ENCODE peak calls at places on chromosome 2, in eight cellular contexts. O is body of pancreas; K is left lung; R is GM23338; V is tibial artery; F is CD8-positive, alpha-beta memory T cell; L is CD4-positive, alpha-beta memory T cell; E is cardiac muscle cell. P is an unnamed sample. For H3K36me3 and H3K4me1, the result is how much of the 10 kb centered on the place peaks cover.

GRCh38 chr2:11395389-11395788 is 51.0 kb upstream of the ROCK2 start:
- DNase-seq in O (no peak), F (no peak), E (no peak), K (no peak), R (no peak), L (no peak), V (peak), P (no peak)

GRCh38 chr2:240789501-240790369 is 30.3 kb downstream of the KIF1A start:
- DNase-seq in V (no peak), K (peak), F (no peak), L (no peak), O (no peak), R (no peak), E (no peak), P (no peak)

GRCh38 chr2:29462293-29462692 is 347.1 kb downstream of the CLIP4 start:
- DNase-seq in V (no peak), F (no peak), K (no peak), L (no peak), R (no peak), E (peak), O (no peak), P (no peak)

GRCh38 chr2:169069341-169069740 is at the start of gene DHRS9:
- DNase-seq in F (no peak), K (peak), V (no peak), E (peak), R (no peak), L (no peak), O (peak), P (no peak)

GRCh38 chr2:65742977-65743376 is 310.6 kb upstream of the SPRED2 start:
- DNase-seq in R (no peak), O (no peak), K (no peak), L (no peak), F (no peak), E (no peak), V (no peak), P (no peak)

GRCh38 chr2:239349448-239350135 is 51.2 kb downstream of the HDAC4 start:
- DNase-seq in E (no peak), R (no peak), L (no peak), V (no peak), F (no peak), K (no peak), O (no peak), P (no peak)

GRCh38 chr2:239693330-239693729 is 292.5 kb upstream of the HDAC4 start:
- DNase-seq in F (no peak), K (no peak), E (no peak), V (peak), L (no peak), O (no peak), R (no peak), P (no peak)

GRCh38 chr2:111643761-111644160 is 240.2 kb downstream of the ANAPC1 start:
- DNase-seq in L (no peak), O (no peak), F (no peak), R (no peak), E (no peak), V (no peak), K (no peak), P (no peak)

GRCh38 chr2:7427293-7428060 is 510.3 kb downstream of the RNF144A start:
- DNase-seq in L (peak), F (peak), K (no peak), R (peak), E (peak), V (no peak), O (peak), P (no peak)

GRCh38 chr2:226771067-226771466 is 28.6 kb downstream of the IRS1 start:
- DNase-seq in R (no peak), V (no peak), F (no peak), L (no peak), E (no peak), O (no peak), K (no peak), P (no peak)

GRCh38 chr2:217105733-217106649 is 246.1 kb upstream of the TNP1 start:
- DNase-seq in R (peak), E (peak), L (no peak), O (no peak), K (no peak), F (no peak), V (peak), P (no peak)

GRCh38 chr2:218648473-218649100 is 10.8 kb downstream of the ZNF142 start:
- DNase-seq in K (no peak), V (no peak), F (peak), L (peak), O (peak), E (peak), R (peak), P (peak)

GRCh38 chr2:70947556-70948184 is 12.0 kb downstream of the ATP6V1B1 start:
- DNase-seq in V (peak), E (peak), L (no peak), K (no peak), O (no peak), R (no peak), F (no peak), P (no peak)

GRCh38 chr2:25362564-25363145 is 20.9 kb upstream of the DNMT3A start:
- DNase-seq in E (no peak), O (peak), F (peak), L (peak), V (no peak), K (peak), R (peak), P (peak)

GRCh38 chr2:240728361-240728760 is 36.7 kb downstream of the AQP12A start:
- DNase-seq in K (peak), O (no peak), V (no peak), R (no peak), E (no peak), L (no peak), F (no peak), P (no peak)

GRCh38 chr2:14182227-14182946 is 450.1 kb upstream of the LRATD1 start:
- DNase-seq in L (no peak), R (no peak), O (no peak), F (no peak), E (no peak), K (peak), V (peak), P (no peak)

GRCh38 chr2:213065583-213066444 is 85.6 kb downstream of the IKZF2 start:
- DNase-seq in R (peak), E (peak), V (no peak), K (no peak), O (peak), L (no peak), F (peak), P (peak)

GRCh38 chr2:113406114-113406513 is 31.4 kb upstream of the ZNG1B start:
- DNase-seq in O (no peak), K (no peak), L (no peak), E (no peak), V (no peak), F (no peak), R (peak), P (no peak)

GRCh38 chr2:23692901-23693605 is 233.9 kb downstream of the ATAD2B start:
- DNase-seq in K (peak), O (no peak), F (no peak), V (peak), R (no peak), L (no peak), E (no peak), P (no peak)

GRCh38 chr2:121036226-121036692 is 248.7 kb downstream of the TFCP2L1 start:
- DNase-seq in K (no peak), F (no peak), L (no peak), V (no peak), R (no peak), O (peak), E (no peak), P (no peak)

GRCh38 chr2:203973676-203974075 is 37.1 kb downstream of the ICOS start:
- DNase-seq in R (no peak), O (no peak), E (no peak), F (no peak), K (no peak), V (no peak), L (no peak), P (no peak)

GRCh38 chr2:654896-655295 is 22.3 kb downstream of the TMEM18 start:
- DNase-seq in O (no peak), L (no peak), V (no peak), E (no peak), F (no peak), R (no peak), K (peak), P (no peak)

GRCh38 chr2:170816499-170817246 is at the start of gene GAD1:
- DNase-seq in E (peak), O (peak), R (peak), F (no peak), K (peak), V (peak), L (no peak), P (no peak)

GRCh38 chr2:205197468-205198129 is 484.7 kb upstream of the NRP2 start:
- DNase-seq in O (no peak), L (peak), F (peak), K (no peak), V (no peak), E (no peak), R (peak), P (peak)

GRCh38 chr2:205571300-205571858 is 110.9 kb upstream of the NRP2 start:
- DNase-seq in K (no peak), R (no peak), E (no peak), F (no peak), L (no peak), O (no peak), V (no peak), P (no peak)

GRCh38 chr2:8193146-8193545 is 488.7 kb upstream of the ID2 start:
- DNase-seq in R (no peak), V (no peak), O (no peak), E (no peak), L (no peak), F (no peak), K (no peak), P (no peak)

GRCh38 chr2:67755511-67755910 is 307.3 kb downstream of the C1D start:
- DNase-seq in V (no peak), R (no peak), E (no peak), K (no peak), F (no peak), L (no peak), O (no peak), P (no peak)

GRCh38 chr2:195363496-195363895 is 293.5 kb upstream of the SLC39A10 start:
- DNase-seq in R (no peak), L (no peak), O (no peak), E (no peak), V (no peak), K (no peak), F (no peak), P (no peak)

GRCh38 chr2:136394136-136395060 is 276.4 kb upstream of the CXCR4 start:
- DNase-seq in F (no peak), K (no peak), O (no peak), R (no peak), L (no peak), V (no peak), E (no peak), P (no peak)

GRCh38 chr2:27545348-27546141 is 37.3 kb upstream of the ZNF512 start:
- DNase-seq in K (no peak), L (no peak), O (no peak), F (no peak), V (no peak), E (peak), R (no peak), P (no peak)

GRCh38 chr2:122023059-122023879 is 267.8 kb downstream of the TSN start:
- DNase-seq in F (no peak), K (no peak), R (peak), L (no peak), O (no peak), E (peak), V (no peak), P (no peak)

GRCh38 chr2:150924862-150925261 is 336.8 kb downstream of the RBM43 start:
- DNase-seq in O (no peak), K (no peak), R (no peak), L (no peak), E (no peak), F (no peak), V (no peak), P (no peak)

GRCh38 chr2:138455275-138455674 is 46.3 kb upstream of the SPOPL start:
- DNase-seq in K (no peak), L (no peak), V (no peak), O (no peak), E (no peak), R (no peak), F (no peak), P (no peak)

GRCh38 chr2:42809876-42810125 is 17.4 kb upstream of the HAAO start:
- DNase-seq in K (peak), O (peak), L (no peak), E (peak), F (no peak), V (peak), R (peak), P (no peak)

GRCh38 chr2:133200684-133201421 is 367.4 kb downstream of the NCKAP5 start:
- DNase-seq in K (no peak), R (no peak), V (no peak), F (no peak), E (peak), L (no peak), O (no peak), P (no peak)

GRCh38 chr2:60560734-60561649 is 7.5 kb upstream of the BCL11A start:
- DNase-seq in E (peak), K (no peak), R (peak), V (no peak), F (peak), L (no peak), O (no peak), P (no peak)

DNA sequence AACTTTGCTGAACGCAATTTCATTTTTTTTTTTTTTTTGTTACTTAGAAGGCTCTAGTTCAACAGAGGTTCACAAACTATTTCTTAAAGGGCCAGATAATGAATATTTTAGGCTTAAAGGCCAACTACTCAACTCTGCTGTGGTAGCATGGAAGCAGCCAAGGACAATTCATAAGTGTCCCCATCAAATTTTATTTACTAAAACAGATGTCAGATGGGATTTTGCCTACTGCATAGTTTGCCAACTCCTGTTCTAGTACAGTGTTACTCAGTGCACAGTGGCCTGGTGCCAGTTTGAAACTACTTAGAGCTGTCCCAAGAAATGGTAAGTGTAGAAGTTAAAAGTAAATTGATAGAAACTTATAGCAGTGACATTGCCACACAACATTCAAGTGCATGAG is 949.4 kb upstream of the FANCL start:
- DNase-seq in O (no peak), L (no peak), E (no peak), F (no peak), V (no peak), R (no peak), K (no peak), P (no peak)
- H3K36me3 ChIP-seq in O (under half), L (under half), E (under half), F (under half), V (under half), R (under half), K (under half), P (under half)

GRCh38 chr2:237295889-237296480 is 118.0 kb downstream of the COL6A3 start:
- DNase-seq in K (no peak), R (no peak), E (no peak), F (no peak), O (no peak), L (no peak), V (no peak), P (no peak)
- H3K4me1 ChIP-seq in K (under half), R (under half), E (under half), F (under half), O (under half), L (under half), V (under half), P (under half)

GRCh38 chr2:215352602-215353001 is 40.7 kb downstream of the ATIC start:
- DNase-seq in L (no peak), V (no peak), F (no peak), E (peak), O (no peak), K (no peak), R (no peak), P (no peak)

DNA sequence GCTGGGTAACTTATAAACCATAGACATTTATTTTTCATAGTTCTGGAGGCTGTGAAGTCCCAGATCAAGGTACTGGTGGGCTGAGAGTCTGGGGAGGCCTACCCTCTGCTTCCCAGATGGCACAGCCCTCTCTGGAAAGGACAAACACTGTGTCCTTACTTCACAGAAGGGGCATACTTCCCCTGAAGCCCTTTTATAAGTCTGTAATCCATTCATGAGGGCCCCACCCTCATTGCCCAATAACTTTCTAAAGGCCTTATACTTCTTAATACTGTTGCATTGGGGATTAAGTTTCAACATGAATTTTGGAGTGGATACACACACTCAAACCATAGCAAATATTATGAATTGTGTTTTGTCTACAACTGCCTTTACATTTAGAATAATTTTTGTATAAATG is 36.0 kb downstream of the ATIC start:
- DNase-seq in F (no peak), E (no peak), V (no peak), L (no peak), K (no peak), R (no peak), O (no peak), P (no peak)
- H3K36me3 ChIP-seq in F (under half), E (under half), V (half or more), L (under half), K (half or more), R (half or more), O (under half), P (under half)

GRCh38 chr2:109265953-109266352 is 136.9 kb downstream of the SH3RF3 start:
- DNase-seq in L (no peak), V (no peak), E (no peak), F (no peak), R (no peak), O (no peak), K (no peak), P (no peak)

GRCh38 chr2:109266511-109266910 is 137.5 kb downstream of the SH3RF3 start:
- DNase-seq in K (no peak), E (no peak), R (no peak), V (peak), L (no peak), O (no peak), F (no peak), P (no peak)

GRCh38 chr2:109264595-109265328 is 135.8 kb downstream of the SH3RF3 start:
- DNase-seq in K (no peak), R (no peak), F (no peak), L (no peak), V (peak), O (no peak), E (peak), P (no peak)

GRCh38 chr2:109266998-109267854 is 138.2 kb downstream of the SH3RF3 start:
- DNase-seq in O (no peak), E (peak), F (no peak), V (peak), L (no peak), K (no peak), R (peak), P (no peak)

DNA sequence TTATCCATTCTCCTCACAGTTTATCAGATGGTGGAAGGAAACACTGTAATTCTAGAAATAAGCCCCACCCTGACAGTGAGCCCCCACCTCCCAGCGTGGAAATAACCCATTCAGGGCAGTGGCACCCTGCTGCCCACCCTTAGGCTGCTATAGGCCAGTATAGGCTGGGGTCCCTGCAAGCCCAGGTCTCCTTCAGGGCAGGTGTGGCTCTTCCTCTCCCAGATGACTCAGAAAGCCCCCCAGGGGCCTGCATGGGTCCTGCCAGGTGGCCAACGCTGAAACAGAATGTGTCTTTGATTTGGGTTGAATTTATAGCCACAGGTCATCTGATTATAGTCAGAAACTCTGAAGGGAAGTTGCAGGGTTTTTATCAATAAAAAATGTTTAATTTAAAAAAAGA is 136.4 kb downstream of the SH3RF3 start:
- DNase-seq in K (no peak), L (no peak), R (no peak), V (peak), F (no peak), E (no peak), O (no peak), P (no peak)
- H3K4me1 ChIP-seq in K (under half), L (under half), R (under half), V (under half), F (under half), E (under half), O (under half), P (under half)

DNA sequence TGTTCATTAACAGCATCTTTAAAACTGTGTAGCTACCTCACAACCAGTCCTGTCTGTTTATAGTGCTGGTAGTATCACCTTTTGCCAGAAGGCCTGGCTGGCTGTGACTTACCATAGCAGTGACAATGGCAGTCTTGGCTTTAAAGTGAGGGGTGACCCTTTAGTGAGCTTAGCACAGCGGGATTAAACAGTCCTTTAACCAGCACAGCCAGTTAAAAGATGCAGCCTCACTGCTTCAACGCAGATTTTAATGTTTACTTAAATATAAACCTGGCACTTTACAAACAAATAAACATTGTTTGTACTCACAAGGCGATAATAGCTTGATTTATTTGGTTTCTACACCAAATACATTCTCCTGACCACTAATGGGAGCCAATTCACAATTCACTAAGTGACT is 7.0 kb downstream of the RRM2 start:
- DNase-seq in O (no peak), V (no peak), E (no peak), K (no peak), R (no peak), L (no peak), F (no peak), P (no peak)
- H3K36me3 ChIP-seq in O (under half), V (under half), E (under half), K (under half), R (half or more), L (under half), F (under half), P (under half)

GRCh38 chr2:45691152-45691551 is 39.7 kb downstream of the PRKCE start:
- DNase-seq in V (no peak), R (no peak), L (no peak), F (no peak), O (peak), E (no peak), K (no peak), P (no peak)

GRCh38 chr2:45690223-45690622 is 38.7 kb downstream of the PRKCE start:
- DNase-seq in R (no peak), F (no peak), K (no peak), O (no peak), E (no peak), V (no peak), L (no peak), P (no peak)

GRCh38 chr2:45688479-45689298 is 37.2 kb downstream of the PRKCE start:
- DNase-seq in E (no peak), O (no peak), V (no peak), K (no peak), L (no peak), F (no peak), R (no peak), P (no peak)

GRCh38 chr2:45691600-45691999 is 40.1 kb downstream of the PRKCE start:
- DNase-seq in E (no peak), O (peak), K (no peak), L (no peak), R (no peak), F (no peak), V (no peak), P (no peak)

GRCh38 chr2:45692566-45692965 is 41.1 kb downstream of the PRKCE start:
- DNase-seq in F (no peak), E (no peak), R (no peak), K (no peak), O (no peak), L (no peak), V (no peak), P (no peak)
- H3K4me1 ChIP-seq in F (under half), E (under half), R (under half), K (under half), O (under half), L (under half), V (under half), P (under half)

GRCh38 chr2:26519396-26519991 is 41.6 kb upstream of the OTOF start:
- DNase-seq in E (no peak), F (peak), K (no peak), R (no peak), O (no peak), V (no peak), L (peak), P (peak)

GRCh38 chr2:26520065-26520464 is 42.1 kb upstream of the OTOF start:
- DNase-seq in F (peak), K (no peak), O (no peak), V (no peak), L (no peak), R (no peak), E (no peak), P (no peak)

GRCh38 chr2:26522325-26523120 is 44.6 kb upstream of the OTOF start:
- DNase-seq in K (no peak), F (no peak), R (no peak), O (no peak), L (no peak), E (no peak), V (peak), P (no peak)

GRCh38 chr2:26521913-26522180 is 43.9 kb upstream of the OTOF start:
- DNase-seq in O (no peak), K (no peak), E (no peak), F (no peak), V (no peak), R (no peak), L (no peak), P (no peak)

GRCh38 chr2:26521054-26521912 is 43.4 kb upstream of the OTOF start:
- DNase-seq in E (peak), L (no peak), F (no peak), K (no peak), R (peak), O (peak), V (no peak), P (no peak)
- H3K36me3 ChIP-seq in E (under half), L (under half), F (under half), K (under half), R (under half), O (under half), V (under half), P (under half)